ENCODE peak calls at places on chromosomes 6 and 20, in eight cellular contexts. R, L, O, S, W, X, Y and G are unnamed samples.

GRCh38 chr6:155186052-155186658 is 77.7 kb upstream of the CLDN20 start:
- DNase-seq in R (no peak), L (no peak), O (no peak), S (no peak), W (peak), X (no peak), Y (no peak), G (peak)

GRCh38 chr6:146337376-146337775 is 206.3 kb upstream of the RAB32 start:
- DNase-seq in R (no peak), L (no peak), O (no peak), S (no peak), W (no peak), X (no peak), Y (no peak), G (no peak)

GRCh38 chr6:77178821-77179220 is 284.5 kb downstream of the HTR1B start:
- DNase-seq in R (peak), L (no peak), O (no peak), S (no peak), W (no peak), X (no peak), Y (no peak), G (no peak)

GRCh38 chr20:38805502-38805957 is at the start of gene PPP1R16B:
- DNase-seq in R (no peak), L (peak), O (peak), S (peak), W (peak), X (peak), Y (peak), G (peak)

GRCh38 chr6:42978487-42978792 is 541 bp downstream of the PEX6 start:
- DNase-seq in R (no peak), L (peak), O (no peak), S (no peak), W (no peak), X (peak), Y (peak), G (peak)

GRCh38 chr6:190596-191395 is 101.5 kb upstream of the DUSP22 start:
- DNase-seq in R (no peak), L (no peak), O (no peak), S (no peak), W (no peak), X (no peak), Y (no peak), G (peak)

GRCh38 chr6:90183587-90184333 is 112.9 kb downstream of the BACH2 start:
- DNase-seq in R (no peak), L (no peak), O (no peak), S (no peak), W (no peak), X (no peak), Y (no peak), G (no peak)

GRCh38 chr20:57261488-57262243 is 4.8 kb downstream of the BMP7 start:
- DNase-seq in R (no peak), L (no peak), O (no peak), S (no peak), W (no peak), X (no peak), Y (no peak), G (no peak)

GRCh38 chr6:52065621-52066020 is 21.8 kb downstream of the PKHD1 start:
- DNase-seq in R (no peak), L (no peak), O (no peak), S (no peak), W (no peak), X (no peak), Y (no peak), G (no peak)

GRCh38 chr20:62662422-62662821 is 20.1 kb downstream of the SLCO4A1 start:
- DNase-seq in R (peak), L (no peak), O (no peak), S (no peak), W (no peak), X (no peak), Y (no peak), G (no peak)

GRCh38 chr20:2315440-2315778 is 19.6 kb downstream of the TGM3 start:
- DNase-seq in R (no peak), L (no peak), O (no peak), S (no peak), W (no peak), X (no peak), Y (no peak), G (no peak)

GRCh38 chr6:86147311-86147710 is 504.6 kb upstream of the SYNCRIP start:
- DNase-seq in R (no peak), L (no peak), O (no peak), S (no peak), W (no peak), X (no peak), Y (no peak), G (no peak)

GRCh38 chr6:73857341-73857890 is 161.4 kb downstream of the CD109 start:
- DNase-seq in R (no peak), L (no peak), O (no peak), S (no peak), W (no peak), X (no peak), Y (no peak), G (no peak)

GRCh38 chr6:125252891-125253290 is 48.9 kb downstream of the HDDC2 start:
- DNase-seq in R (no peak), L (no peak), O (no peak), S (no peak), W (no peak), X (no peak), Y (no peak), G (no peak)